ENCODE peak calls at places on chromosomes 13 and 19, in four cellular contexts. Z is HTR-8/SVneo; F is effector CD4-positive, alpha-beta T cell; X is activated T-cell treated with anti-CD3 and anti-CD28 coated beads, Interleukin-2, amount 50 U/mL, for 72 hours. C is an unnamed sample.

GRCh38 chr13:42048625-42049453 is at the start of gene DGKH:
- DNase-seq in X (peak; percentile 64), F (peak; percentile 55), Z (peak; percentile 51), C (peak; percentile 78)

GRCh38 chr13:113926301-113926761 is 47.5 kb downstream of the C13orf46 start:
- DNase-seq in X (no peak), F (no peak), Z (no peak), C (peak; percentile 60)

GRCh38 chr13:99161512-99161911 is 39.1 kb upstream of the UBAC2 start:
- DNase-seq in X (no peak), F (no peak), Z (no peak), C (no peak)

GRCh38 chr13:112850273-112850672 is 118.7 kb upstream of the MCF2L start:
- DNase-seq in F (no peak), Z (no peak), X (no peak), C (no peak)

GRCh38 chr19:16446108-16447014 is 25.4 kb downstream of the EPS15L1 start:
- DNase-seq in Z (no peak), F (no peak), X (no peak), C (peak; percentile 62)

GRCh38 chr19:33785795-33786194 is 10.9 kb upstream of the KCTD15 start:
- DNase-seq in F (no peak), X (no peak), Z (no peak), C (peak; percentile 70)

GRCh38 chr19:55257461-55258411 is 1.1 kb downstream of the PPP6R1 start:
- DNase-seq in X (peak; percentile 36), Z (no peak), F (no peak), C (peak; percentile 32)

GRCh38 chr19:45340232-45340898 is at the start of gene KLC3:
- DNase-seq in X (peak; percentile 60), Z (peak; percentile 44), F (peak; percentile 21), C (no peak)

GRCh38 chr13:44504146-44504545 is 72.0 kb downstream of the TSC22D1 start:
- DNase-seq in Z (no peak), F (no peak), X (no peak), C (no peak)

GRCh38 chr13:91346848-91347211 is 657 bp upstream of the MIR17HG start:
- DNase-seq in Z (no peak), F (peak; percentile 12), X (peak; percentile 48), C (no peak)

GRCh38 chr19:54158812-54159351 is 639 bp downstream of the LENG1 start:
- DNase-seq in Z (no peak), X (peak; percentile 36), F (no peak), C (peak; percentile 12)

GRCh38 chr19:2984196-2984490 is 6.8 kb downstream of the TLE6 start:
- DNase-seq in X (no peak), F (no peak), Z (no peak), C (no peak)

GRCh38 chr19:42634409-42635232 is 39.9 kb upstream of the CEACAM8 start:
- DNase-seq in F (peak; percentile 8), Z (peak; percentile 56), X (peak; percentile 71), C (peak; percentile 20)

GRCh38 chr13:20033486-20033885 is 75.0 kb downstream of the ZMYM2 start:
- DNase-seq in F (no peak), X (no peak), Z (no peak), C (no peak)

GRCh38 chr13:67554746-67555452 is 324.8 kb upstream of the PCDH9 start:
- DNase-seq in Z (no peak), X (no peak), F (no peak), C (peak; percentile 76)

GRCh38 chr19:19570561-19570960 is 32.5 kb downstream of the CILP2 start:
- DNase-seq in F (no peak), X (no peak), Z (no peak), C (no peak)

GRCh38 chr13:77519808-77520207 is 15.7 kb upstream of the SCEL start:
- DNase-seq in F (no peak), Z (no peak), X (no peak), C (no peak)

GRCh38 chr19:55473201-55473600 is 3.2 kb upstream of the ZNF628 start:
- DNase-seq in F (no peak), X (no peak), Z (no peak), C (no peak)

GRCh38 chr13:40485611-40486517 is 180.6 kb downstream of the FOXO1 start:
- DNase-seq in F (peak; percentile 69), X (peak; percentile 69), Z (no peak), C (no peak)

GRCh38 chr19:50838239-50838638 is 4.9 kb upstream of the KLK15 start:
- DNase-seq in F (no peak), X (no peak), Z (no peak), C (no peak)

GRCh38 chr13:102530751-102531150 is 66.0 kb upstream of the TPP2 start:
- DNase-seq in X (no peak), F (no peak), Z (no peak), C (no peak)

GRCh38 chr13:107650081-107650701 is 565.1 kb downstream of the LIG4 start:
- DNase-seq in F (no peak), Z (peak; percentile 4), X (peak; percentile 43), C (peak; percentile 62)

GRCh38 chr13:30329009-30329585 is 21.7 kb upstream of the KATNAL1 start:
- DNase-seq in X (no peak), Z (no peak), F (no peak), C (no peak)

GRCh38 chr19:29872224-29872731 is 60.5 kb downstream of the CCNE1 start:
- DNase-seq in X (peak; percentile 16), Z (no peak), F (no peak), C (no peak)

GRCh38 chr13:30805603-30806011 is 70.3 kb downstream of the ALOX5AP start:
- DNase-seq in Z (no peak), X (no peak), F (no peak), C (peak; percentile 59)

GRCh38 chr13:36332986-36333385 is 13.2 kb downstream of the SPART start:
- DNase-seq in X (no peak), Z (peak; percentile 10), F (no peak), C (peak; percentile 59)

GRCh38 chr13:75725784-75726183 is 89.7 kb downstream of the LMO7 start:
- DNase-seq in X (no peak), F (no peak), Z (no peak), C (no peak)

GRCh38 chr19:18776736-18777135 is 14.4 kb downstream of the COMP start:
- DNase-seq in X (no peak), F (no peak), Z (peak; percentile 44), C (peak; percentile 57)

GRCh38 chr19:16702123-16702522 is 17.5 kb upstream of the NWD1 start:
- DNase-seq in F (no peak), X (no peak), Z (no peak), C (peak; percentile 66)